ENCODE peak calls at places on chromosome 13, in ten cellular contexts. P is thoracic aorta; W is CD4-positive, alpha-beta T cell; X is effector memory CD4-positive, alpha-beta T cell; O is iris pigment epithelial cell; K is activated naive CD8-positive, alpha-beta T cell treated with anti-CD3 and anti-CD28 coated beads, Interleukin-2, amount 50 U/mL, for 24 hours; V is DMS 273 treated with DMSO at 0.1 percent for 48 hours; J is activated T-helper 1 cell treated with Interleukin-2 at 50 U/mL for 16 hours; N is thyroid gland; S is lower lobe of right lung. T is an unnamed sample.

GRCh38 chr13:34863360-34864135 is 78.5 kb upstream of the NBEA start:
- DNase-seq in P (no peak), W (no peak), X (no peak), O (peak), K (no peak), V (no peak), J (no peak), N (no peak), S (no peak), T (no peak)

GRCh38 chr13:111493468-111493867 is 173.0 kb downstream of the TEX29 start:
- DNase-seq in P (no peak), W (no peak), X (no peak), O (no peak), K (no peak), V (no peak), J (no peak), N (no peak), S (no peak), T (no peak)

GRCh38 chr13:55566779-55567178 is 1573.9 kb upstream of the PRR20A start:
- DNase-seq in P (no peak), W (no peak), X (no peak), O (no peak), K (no peak), V (no peak), J (no peak), N (no peak), S (no peak), T (no peak)

GRCh38 chr13:48144413-48145035 is 49.6 kb upstream of the MED4 start:
- DNase-seq in P (no peak), W (no peak), X (no peak), O (peak), K (no peak), V (no peak), J (no peak), N (no peak), S (peak), T (no peak)

GRCh38 chr13:40974460-40975407 is 44.4 kb downstream of the ELF1 start:
- DNase-seq in P (no peak), W (peak), X (peak), O (peak), K (no peak), V (peak), J (no peak), N (no peak), S (no peak), T (no peak)

GRCh38 chr13:96925869-96926628 is 68.2 kb downstream of the OXGR1 start:
- DNase-seq in P (no peak), W (no peak), X (no peak), O (no peak), K (no peak), V (no peak), J (no peak), N (no peak), S (no peak), T (no peak)

GRCh38 chr13:99288069-99288468 is 19.1 kb downstream of the GPR183 start:
- DNase-seq in P (no peak), W (no peak), X (no peak), O (no peak), K (peak), V (no peak), J (no peak), N (peak), S (no peak), T (peak)

GRCh38 chr13:66077286-66077685 is 1152.8 kb downstream of the PCDH9 start:
- DNase-seq in P (no peak), W (no peak), X (no peak), O (peak), K (no peak), V (no peak), J (no peak), N (no peak), S (no peak), T (no peak)

GRCh38 chr13:90395846-90396245 is 951.6 kb upstream of the MIR17HG start:
- DNase-seq in P (no peak), W (no peak), X (no peak), O (no peak), K (no peak), V (no peak), J (no peak), N (no peak), S (no peak), T (no peak)

GRCh38 chr13:63853816-63854215 is 2438.2 kb upstream of the PCDH20 start:
- DNase-seq in P (no peak), W (no peak), X (no peak), O (no peak), K (no peak), V (no peak), J (no peak), N (no peak), S (no peak), T (no peak)

GRCh38 chr13:99875391-99875790 is 96.2 kb downstream of the ZIC5 start:
- DNase-seq in P (no peak), W (no peak), X (no peak), O (no peak), K (no peak), V (no peak), J (no peak), N (no peak), S (no peak), T (no peak)